ENCODE peak calls at places on chromosomes 1 and 21, in eight cellular contexts. J, Q, E, Z, L, U, I and C are unnamed samples.

GRCh38 chr1:24955161-24955560 is 25.1 kb upstream of the RUNX3 start:
- DNase-seq in J (peak), Q (peak), E (no peak), Z (no peak), L (no peak), U (peak), I (peak), C (peak)

GRCh38 chr1:94925561-94926364 is 1.1 kb downstream of the CNN3 start:
- DNase-seq in J (peak), Q (peak), E (peak), Z (peak), L (peak), U (peak), I (peak), C (peak)

GRCh38 chr1:91836307-91837056 is 49.5 kb downstream of the TGFBR3 start:
- DNase-seq in J (no peak), Q (no peak), E (no peak), Z (no peak), L (no peak), U (no peak), I (no peak), C (no peak)

GRCh38 chr1:234409328-234409727 is 36.1 kb downstream of the COA6 start:
- DNase-seq in J (no peak), Q (no peak), E (no peak), Z (no peak), L (no peak), U (no peak), I (no peak), C (no peak)

GRCh38 chr21:45994086-45994661 is 12.6 kb downstream of the COL6A1 start:
- DNase-seq in J (no peak), Q (no peak), E (peak), Z (peak), L (no peak), U (peak), I (peak), C (no peak)

GRCh38 chr21:25885880-25886279 is 151.1 kb downstream of the GABPA start:
- DNase-seq in J (no peak), Q (peak), E (no peak), Z (no peak), L (no peak), U (no peak), I (no peak), C (no peak)

GRCh38 chr21:44078411-44078981 is 28.7 kb upstream of the PWP2 start:
- DNase-seq in J (no peak), Q (no peak), E (no peak), Z (no peak), L (no peak), U (no peak), I (no peak), C (no peak)

GRCh38 chr1:203968728-203969127 is 104.2 kb upstream of the SOX13 start:
- DNase-seq in J (no peak), Q (no peak), E (no peak), Z (no peak), L (no peak), U (no peak), I (no peak), C (no peak)

GRCh38 chr1:154445040-154445472 is 39.9 kb downstream of the IL6R start:
- DNase-seq in J (peak), Q (peak), E (no peak), Z (no peak), L (no peak), U (no peak), I (no peak), C (no peak)

DNA sequence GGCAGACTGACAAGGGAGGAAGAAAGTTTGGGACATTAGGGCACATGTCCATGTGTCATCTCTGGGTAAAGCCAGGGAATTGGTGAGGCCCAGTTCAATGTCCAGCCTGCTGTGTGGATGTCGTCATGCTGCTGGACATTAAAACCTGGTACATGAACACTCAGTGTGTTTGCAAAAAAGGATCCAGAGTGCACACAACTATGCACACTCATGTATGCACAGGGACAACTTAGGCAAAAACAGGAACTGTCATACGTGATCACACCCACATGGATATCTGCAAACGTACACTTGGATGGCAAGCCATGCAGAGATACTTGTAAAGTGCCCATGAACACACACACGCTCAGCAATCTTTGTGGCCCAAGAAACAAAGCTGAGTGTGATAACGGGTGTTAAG is 47.9 kb upstream of the NEK2 start:
- DNase-seq in J (no peak), Q (no peak), E (no peak), Z (no peak), L (no peak), U (no peak), I (no peak), C (no peak)
- H3K27ac ChIP-seq in J (no peak), Q (no peak), E (no peak), Z (no peak), L (no peak), U (no peak), I (no peak), C (no peak)

DNA sequence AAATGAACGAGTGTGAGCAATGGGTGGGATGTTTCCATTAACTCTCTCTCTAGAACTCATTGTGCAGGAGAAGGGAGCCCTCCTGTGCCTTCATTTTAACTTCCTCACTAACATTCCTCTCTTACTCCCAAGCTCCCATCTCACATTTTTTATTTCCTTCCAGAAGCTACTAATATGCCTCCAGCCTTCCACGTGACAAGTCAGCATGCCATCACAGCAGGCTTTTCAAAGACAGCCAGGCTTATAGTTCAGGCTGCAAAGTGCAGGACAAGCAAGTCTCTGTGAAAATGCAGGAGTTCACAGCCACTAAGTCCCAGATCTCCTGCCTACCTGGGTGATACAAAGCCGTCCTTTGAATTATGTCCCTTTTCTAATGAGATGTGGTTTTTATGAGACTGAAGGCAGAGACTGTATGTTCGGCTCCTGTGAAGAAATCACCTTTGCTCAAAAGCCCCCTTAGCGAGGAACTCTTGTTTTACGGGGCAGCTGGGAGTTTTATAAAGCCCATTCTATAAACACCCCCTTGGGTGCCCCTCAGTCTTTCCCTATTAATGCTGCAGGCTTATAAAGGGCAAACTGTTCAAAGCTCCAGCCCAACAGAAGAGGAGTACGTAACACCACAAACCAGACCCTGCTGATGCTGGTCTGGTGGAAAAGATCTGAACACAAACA is 14.7 kb upstream of the ANGPTL7 start:
- DNase-seq in J (no peak), Q (no peak), E (no peak), Z (no peak), L (no peak), U (no peak), I (no peak), C (no peak)
- H3K27ac ChIP-seq in J (no peak), Q (no peak), E (no peak), Z (no peak), L (no peak), U (no peak), I (no peak), C (no peak)

GRCh38 chr1:246638941-246639655 is 72.8 kb downstream of the CNST start:
- DNase-seq in J (no peak), Q (no peak), E (no peak), Z (no peak), L (peak), U (no peak), I (no peak), C (no peak)
- H3K27ac ChIP-seq in J (no peak), Q (no peak), E (no peak), Z (no peak), L (peak), U (no peak), I (no peak), C (no peak)

DNA sequence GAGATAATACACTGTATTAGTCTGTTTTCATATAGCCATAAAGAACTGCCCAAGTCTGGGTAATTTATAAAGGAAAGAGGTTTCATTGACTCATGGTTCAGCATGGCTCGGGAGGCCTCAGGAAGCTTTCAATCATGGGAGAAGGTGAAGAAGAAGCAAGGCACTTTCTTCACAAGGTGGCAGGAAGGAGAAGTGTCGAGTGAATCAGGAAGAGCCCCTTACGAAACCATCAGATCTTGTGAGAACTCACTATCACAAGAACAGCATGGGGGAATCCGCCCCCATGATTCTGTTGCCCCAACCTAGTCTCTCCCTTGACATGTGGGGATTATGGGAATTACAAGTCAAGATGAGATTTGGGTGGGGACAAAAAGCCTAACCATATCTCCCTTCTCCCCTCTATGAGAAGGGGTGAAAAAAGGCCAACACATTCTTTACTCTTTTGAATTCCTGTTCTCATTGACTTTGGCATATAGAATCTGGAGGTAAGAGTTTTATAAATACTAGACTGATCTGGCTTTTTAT is 11.2 kb upstream of the IVNS1ABP start:
- DNase-seq in J (no peak), Q (no peak), E (no peak), Z (no peak), L (no peak), U (no peak), I (no peak), C (no peak)
- H3K27ac ChIP-seq in J (no peak), Q (no peak), E (no peak), Z (no peak), L (no peak), U (no peak), I (no peak), C (no peak)